ENCODE peak calls at places on chromosome 20, in nine cellular contexts. E, W, Z, N, T, I, R, U and J are unnamed samples.

GRCh38 chr20:1225729-1226313 is at the start of gene RAD21L1:
- DNase-seq in N (no peak), U (no peak), W (peak), E (peak), T (peak), R (peak), I (peak), Z (peak), J (peak)

GRCh38 chr20:38747495-38748096 is 664 bp upstream of the ACTR5 start:
- DNase-seq in T (peak), U (no peak), W (no peak), I (no peak), Z (no peak), N (no peak), E (no peak), R (peak), J (no peak)

GRCh38 chr20:11391591-11391990 is 526.1 kb upstream of the BTBD3 start:
- DNase-seq in W (no peak), I (no peak), E (no peak), T (no peak), N (no peak), R (no peak), Z (no peak), U (no peak), J (no peak)

GRCh38 chr20:45518282-45518681 is 2.9 kb upstream of the SPINT3 start:
- DNase-seq in T (no peak), N (no peak), I (no peak), W (no peak), Z (no peak), R (no peak), E (no peak), U (no peak), J (no peak)

GRCh38 chr20:51526105-51526470 is 16.4 kb downstream of the NFATC2 start:
- DNase-seq in R (no peak), U (no peak), E (no peak), I (no peak), W (no peak), Z (no peak), T (no peak), N (no peak), J (no peak)

GRCh38 chr20:6665621-6666345 is 101.7 kb upstream of the BMP2 start:
- DNase-seq in U (no peak), R (no peak), W (peak), Z (no peak), T (no peak), E (no peak), I (no peak), N (no peak), J (no peak)

GRCh38 chr20:8402798-8403197 is 270.7 kb downstream of the PLCB1 start:
- DNase-seq in N (no peak), E (no peak), U (no peak), Z (no peak), I (no peak), T (no peak), R (no peak), W (no peak), J (no peak)

GRCh38 chr20:49247792-49248191 is 28.6 kb downstream of the DDX27 start:
- DNase-seq in W (no peak), R (no peak), T (no peak), I (no peak), N (no peak), U (no peak), E (no peak), Z (no peak), J (no peak)

GRCh38 chr20:63945031-63945658 is 11.1 kb downstream of the UCKL1 start:
- DNase-seq in W (no peak), U (no peak), R (no peak), I (no peak), N (no peak), Z (no peak), T (no peak), E (no peak), J (no peak)

GRCh38 chr20:38805502-38805957 is at the start of gene PPP1R16B:
- DNase-seq in U (no peak), N (no peak), I (peak), T (no peak), W (no peak), R (peak), Z (no peak), E (peak), J (no peak)

GRCh38 chr20:19495905-19496703 is 262.0 kb upstream of the RIN2 start:
- DNase-seq in T (no peak), U (no peak), W (no peak), N (no peak), E (no peak), Z (peak), R (no peak), I (no peak), J (no peak)

GRCh38 chr20:9281770-9282169 is 212.9 kb downstream of the PLCB4 start:
- DNase-seq in R (no peak), Z (no peak), I (no peak), W (no peak), T (no peak), N (no peak), E (no peak), U (no peak), J (no peak)

GRCh38 chr20:59253779-59254319 is 46.6 kb upstream of the EDN3 start:
- DNase-seq in U (no peak), R (peak), E (no peak), N (no peak), W (no peak), I (peak), T (no peak), Z (no peak), J (no peak)

GRCh38 chr20:53149184-53149651 is 177.1 kb downstream of the TSHZ2 start:
- DNase-seq in U (no peak), N (no peak), W (no peak), E (no peak), R (no peak), T (no peak), I (no peak), Z (no peak), J (no peak)

GRCh38 chr20:10513931-10514575 is 78.9 kb downstream of the SLX4IP start:
- DNase-seq in T (no peak), N (no peak), U (no peak), I (no peak), E (no peak), Z (peak), W (no peak), R (no peak), J (no peak)

GRCh38 chr20:16518068-16518783 is 55.0 kb downstream of the KIF16B start:
- DNase-seq in N (no peak), R (peak), T (no peak), I (no peak), Z (peak), U (no peak), E (peak), W (peak), J (no peak)

GRCh38 chr20:61360296-61360695 is 108.2 kb downstream of the CDH4 start:
- DNase-seq in W (no peak), E (no peak), U (no peak), N (no peak), Z (no peak), I (no peak), R (no peak), T (no peak), J (no peak)

GRCh38 chr20:64145458-64146300 is 18.6 kb upstream of the MYT1 start:
- DNase-seq in I (no peak), U (no peak), Z (no peak), T (no peak), R (no peak), E (peak), W (no peak), N (no peak), J (no peak)

GRCh38 chr20:52001999-52002666 is 189.4 kb downstream of the ZFP64 start:
- DNase-seq in R (peak), U (peak), E (no peak), Z (no peak), T (no peak), N (no peak), W (peak), I (no peak), J (no peak)

GRCh38 chr20:58973866-58974265 is 7.2 kb upstream of the NELFCD start:
- DNase-seq in W (no peak), T (no peak), E (no peak), U (no peak), R (no peak), N (no peak), Z (no peak), I (no peak), J (no peak)

GRCh38 chr20:35285806-35286076 is 1.2 kb upstream of the EIF6 start:
- DNase-seq in E (no peak), W (no peak), R (no peak), Z (no peak), U (no peak), I (no peak), N (no peak), T (no peak), J (no peak)

GRCh38 chr20:32479012-32479411 is 106.1 kb downstream of the NOL4L start:
- DNase-seq in N (no peak), T (no peak), Z (no peak), E (no peak), R (no peak), I (no peak), W (no peak), U (no peak), J (no peak)

GRCh38 chr20:12269579-12269978 is 351.9 kb downstream of the BTBD3 start:
- DNase-seq in I (no peak), U (no peak), R (no peak), T (no peak), E (no peak), W (no peak), Z (no peak), N (no peak), J (no peak)

GRCh38 chr20:53387983-53388675 is 205.5 kb downstream of the ZNF217 start:
- DNase-seq in Z (no peak), E (no peak), N (no peak), I (no peak), T (no peak), U (no peak), R (no peak), W (no peak), J (no peak)

GRCh38 chr20:41134362-41135186 is 2.8 kb upstream of the PLCG1 start:
- DNase-seq in W (no peak), N (no peak), Z (no peak), R (no peak), E (no peak), I (no peak), U (no peak), T (no peak), J (no peak)

GRCh38 chr20:34689486-34689885 is 12.6 kb upstream of the PIGU start:
- DNase-seq in W (peak), E (no peak), N (no peak), T (no peak), U (no peak), I (no peak), Z (no peak), R (no peak), J (no peak)

GRCh38 chr20:35004749-35005462 is 49.2 kb downstream of the MYH7B start:
- DNase-seq in T (peak), N (no peak), W (no peak), U (no peak), R (no peak), Z (no peak), I (no peak), E (no peak), J (no peak)

GRCh38 chr20:53322651-53323050 is 271.0 kb downstream of the ZNF217 start:
- DNase-seq in R (no peak), I (no peak), T (no peak), E (no peak), W (no peak), N (no peak), U (no peak), Z (no peak), J (no peak)

GRCh38 chr20:47330933-47331708 is 25.4 kb downstream of the ZMYND8 start:
- DNase-seq in W (peak), Z (peak), T (no peak), U (peak), E (no peak), R (no peak), I (no peak), N (no peak), J (peak)

GRCh38 chr20:38228436-38228835 is 32.1 kb downstream of the KIAA1755 start:
- DNase-seq in T (no peak), W (no peak), I (no peak), U (no peak), R (no peak), E (no peak), Z (no peak), N (no peak), J (no peak)

GRCh38 chr20:46552460-46553420 is 2.3 kb upstream of the OCSTAMP start:
- DNase-seq in R (no peak), T (no peak), N (no peak), U (no peak), I (no peak), W (no peak), Z (no peak), E (peak), J (no peak)

GRCh38 chr20:22630698-22631097 is 46.3 kb upstream of the FOXA2 start:
- DNase-seq in U (no peak), Z (no peak), T (no peak), E (no peak), W (no peak), R (no peak), I (no peak), N (no peak), J (no peak)

GRCh38 chr20:4091332-4092135 is 76.2 kb upstream of the RNF24 start:
- DNase-seq in I (no peak), W (peak), T (peak), Z (no peak), E (peak), U (no peak), N (no peak), R (peak), J (peak)

GRCh38 chr20:2652724-2653510 is 485 bp downstream of the NOP56 start:
- DNase-seq in E (peak), I (no peak), U (no peak), R (peak), N (no peak), W (no peak), Z (no peak), T (no peak), J (no peak)

DNA sequence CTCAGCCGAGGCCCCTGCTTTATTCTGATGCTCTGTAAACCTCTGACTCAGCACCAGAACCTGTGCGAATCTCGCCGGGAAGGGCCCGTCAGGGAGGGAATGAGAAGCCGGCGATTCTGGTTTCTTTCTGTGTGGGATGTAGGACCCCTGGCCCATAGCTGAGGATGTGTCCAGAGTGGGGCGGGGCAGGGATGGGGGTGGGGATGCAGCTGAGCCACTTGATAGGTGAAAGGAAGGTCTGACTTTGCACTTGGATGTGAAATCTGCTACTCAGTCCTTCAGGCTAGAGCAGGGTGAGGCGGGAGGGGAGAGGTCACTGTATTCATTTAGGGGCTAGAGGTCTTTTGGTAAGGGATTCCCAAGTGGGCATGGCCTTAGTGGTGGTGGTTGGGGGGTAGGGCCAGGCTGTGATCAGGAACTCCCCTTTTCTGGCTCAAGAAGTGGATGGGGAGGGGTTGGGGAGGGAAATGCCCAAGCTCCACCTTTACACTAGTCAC is 2.3 kb downstream of the TOX2 start:
- DNase-seq in U (no peak), I (no peak), R (no peak), N (no peak), W (no peak), E (peak), Z (no peak), T (no peak), J (no peak)
- H3K4me3 ChIP-seq in U (peak), I (no peak), R (no peak), N (peak), W (peak), E (peak), Z (peak), T (no peak), J (peak)

DNA sequence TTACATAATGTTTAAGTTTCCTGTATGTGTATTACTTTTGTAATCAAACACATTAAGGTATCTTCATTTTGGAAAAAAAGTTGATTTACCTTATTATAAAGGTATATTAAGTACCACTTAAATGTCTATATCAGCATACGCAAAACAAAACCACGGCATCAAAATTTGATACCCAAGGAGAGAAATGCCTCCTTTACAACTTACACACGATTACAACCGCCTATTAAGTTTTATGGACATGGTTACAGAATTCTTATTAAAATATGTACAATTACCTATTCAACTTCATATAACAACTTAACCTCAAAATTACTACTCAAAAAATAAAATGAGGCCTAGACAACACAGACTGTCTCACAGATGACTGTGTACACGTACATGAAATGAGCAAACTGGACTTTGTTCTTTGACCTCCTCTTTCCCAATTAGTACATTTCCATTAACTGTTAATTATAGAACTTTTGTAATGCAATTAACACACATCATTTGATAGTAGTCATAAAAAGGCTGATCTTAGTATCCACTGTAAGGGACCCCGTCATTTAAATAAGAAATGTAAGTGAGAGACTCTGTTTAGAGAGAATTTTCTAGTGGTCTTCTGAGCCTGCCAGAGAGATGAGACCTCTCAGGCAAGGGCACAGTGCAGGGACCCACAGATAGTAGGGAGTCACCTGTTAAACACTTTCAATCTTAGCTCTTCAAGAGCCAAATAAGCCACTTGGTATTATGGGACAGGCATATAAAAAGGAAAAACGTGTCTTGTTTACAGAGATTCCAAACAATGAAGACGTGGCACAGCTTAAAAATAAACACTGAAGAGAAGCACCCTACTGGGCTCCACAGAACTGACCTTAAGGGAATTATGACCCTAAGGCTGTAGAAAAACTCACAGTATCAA is 2.4 kb downstream of the DIDO1 start:
- DNase-seq in E (no peak), U (no peak), T (no peak), W (no peak), R (no peak), I (no peak), N (no peak), Z (no peak), J (no peak)
- H3K4me3 ChIP-seq in E (peak), U (peak), T (peak), W (peak), R (peak), I (peak), N (peak), Z (peak), J (peak)

GRCh38 chr20:25214824-25215223 is 19.3 kb downstream of the ENTPD6 start:
- DNase-seq in U (no peak), T (no peak), R (no peak), I (no peak), W (no peak), E (no peak), N (no peak), Z (no peak), J (no peak)

GRCh38 chr20:25215521-25215920 is 20.0 kb downstream of the ENTPD6 start:
- DNase-seq in I (no peak), R (no peak), Z (no peak), W (no peak), E (no peak), N (no peak), T (no peak), U (no peak), J (no peak)

GRCh38 chr20:25218109-25218486 is 22.6 kb downstream of the ENTPD6 start:
- DNase-seq in N (no peak), E (no peak), W (no peak), Z (no peak), I (no peak), U (no peak), R (no peak), T (no peak), J (no peak)

GRCh38 chr20:25217161-25218108 is 21.9 kb downstream of the ENTPD6 start:
- DNase-seq in I (no peak), W (no peak), T (no peak), N (no peak), E (no peak), U (no peak), Z (no peak), R (no peak), J (no peak)

DNA sequence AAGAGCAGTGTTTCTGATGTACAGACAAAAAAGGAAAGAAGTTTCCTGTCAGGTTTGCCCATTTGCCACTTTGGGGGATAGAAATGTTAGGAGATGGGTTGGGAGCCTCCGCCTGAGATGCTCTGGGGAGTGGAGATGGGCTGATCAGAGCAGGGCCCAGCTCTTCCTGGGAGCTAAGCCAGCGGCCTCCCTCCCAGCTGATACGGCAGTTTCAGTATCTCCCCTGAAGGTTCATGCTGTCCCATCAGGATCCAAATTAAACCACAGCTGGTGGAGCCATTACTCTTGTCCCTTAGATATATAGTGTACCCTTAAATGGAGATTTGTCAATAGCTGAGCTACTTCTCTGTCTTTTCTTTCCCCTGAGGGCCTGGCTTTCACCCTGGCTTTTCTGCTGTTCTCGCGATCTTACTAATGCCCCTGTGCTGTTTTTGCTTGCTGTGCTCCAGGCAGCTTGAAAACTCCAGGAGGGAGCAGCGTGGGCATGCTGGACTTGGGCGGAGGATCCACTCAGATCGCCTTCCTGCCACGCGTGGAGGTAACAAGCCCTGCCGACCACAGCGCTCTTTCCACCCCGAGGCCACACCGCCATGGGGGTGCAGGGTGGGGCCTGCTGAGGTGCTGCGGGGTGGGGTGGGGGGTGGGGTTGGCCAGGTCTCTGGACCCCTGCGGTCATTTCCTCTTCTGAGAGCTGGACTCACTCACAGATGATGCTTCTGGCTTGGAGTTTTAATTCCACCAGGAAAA is 20.9 kb downstream of the ENTPD6 start:
- DNase-seq in Z (no peak), T (peak), R (no peak), I (no peak), U (no peak), E (no peak), W (no peak), N (no peak), J (no peak)
- H3K4me3 ChIP-seq in Z (no peak), T (no peak), R (no peak), I (no peak), U (no peak), E (no peak), W (no peak), N (no peak), J (no peak)

GRCh38 chr20:62406635-62407176 is 379 bp downstream of the CABLES2 start:
- DNase-seq in E (no peak), N (no peak), W (no peak), R (no peak), I (no peak), U (no peak), Z (no peak), T (peak), J (no peak)

GRCh38 chr20:62408640-62409039 is 1.6 kb upstream of the CABLES2 start:
- DNase-seq in T (no peak), N (no peak), E (no peak), Z (no peak), R (no peak), I (no peak), U (no peak), W (no peak), J (no peak)

GRCh38 chr20:62407221-62407992 is at the start of gene CABLES2:
- DNase-seq in N (peak), W (peak), I (peak), Z (peak), U (peak), E (peak), T (peak), R (peak), J (peak)

GRCh38 chr20:62409086-62409853 is 2.2 kb upstream of the CABLES2 start:
- DNase-seq in N (no peak), W (no peak), E (no peak), Z (no peak), I (no peak), R (no peak), U (no peak), T (no peak), J (no peak)

GRCh38 chr20:62408055-62408454 is 970 bp upstream of the CABLES2 start:
- DNase-seq in R (no peak), I (no peak), W (no peak), U (no peak), T (no peak), E (no peak), N (no peak), Z (no peak), J (no peak)
- H3K4me3 ChIP-seq in R (no peak), I (no peak), W (no peak), U (no peak), T (no peak), E (peak), N (no peak), Z (no peak), J (no peak)